ENCODE peak calls at places on chromosomes 13 and 19, in five cellular contexts. L is uterus, H is bronchial epithelial cell, V is T-helper 17 cell, Y is globus pallidus. G is an unnamed sample.

GRCh38 chr13:99150575-99151370 is 49.9 kb upstream of the UBAC2 start:
- DNase-seq in H (peak; percentile 100), V (no peak), L (no peak), Y (no peak), G (peak; percentile 99)

GRCh38 chr13:65260938-65261880 is 1968.9 kb downstream of the PCDH9 start:
- DNase-seq in L (no peak), V (no peak), H (no peak), Y (no peak), G (no peak)

GRCh38 chr13:22017226-22017625 is 346.4 kb downstream of the FGF9 start:
- DNase-seq in L (no peak), V (no peak), Y (no peak), H (no peak), G (no peak)

GRCh38 chr13:89066868-89067466 is 1395.8 kb downstream of the SLITRK5 start:
- DNase-seq in H (peak; percentile 70), V (no peak), L (no peak), Y (peak; percentile 43), G (peak; percentile 53)

GRCh38 chr19:10888421-10888866 is 17.1 kb downstream of the CARM1 start:
- DNase-seq in L (no peak), V (no peak), H (no peak), Y (no peak), G (no peak)

GRCh38 chr19:47381653-47382279 is 32.7 kb downstream of the DHX34 start:
- DNase-seq in H (no peak), L (no peak), V (no peak), Y (no peak), G (no peak)

GRCh38 chr19:2059422-2060201 is 8.6 kb upstream of the MKNK2 start:
- DNase-seq in V (no peak), Y (peak; percentile 75), H (peak; percentile 28), L (peak; percentile 62), G (no peak)

GRCh38 chr13:90797335-90797734 is 550.2 kb upstream of the MIR17HG start:
- DNase-seq in L (no peak), Y (no peak), V (no peak), H (no peak), G (no peak)

GRCh38 chr13:75405976-75406703 is 75.8 kb downstream of the TBC1D4 start:
- DNase-seq in Y (no peak), H (no peak), V (no peak), L (no peak), G (no peak)

GRCh38 chr19:58279042-58279924 is 528 bp downstream of the ZNF8 start:
- DNase-seq in Y (peak; percentile 49), L (peak; percentile 66), V (peak; percentile 22), H (peak; percentile 44), G (no peak)

GRCh38 chr19:30799854-30800755 is 427.9 kb downstream of the ZNF536 start:
- DNase-seq in Y (peak; percentile 24), L (no peak), H (peak; percentile 1), V (no peak), G (no peak)

GRCh38 chr13:54185785-54186184 is 1157.2 kb downstream of the OLFM4 start:
- DNase-seq in H (peak; percentile 1), V (no peak), L (no peak), Y (no peak), G (no peak)

GRCh38 chr13:36519432-36519831 is 87.1 kb downstream of the CCNA1 start:
- DNase-seq in L (no peak), V (no peak), H (no peak), Y (no peak), G (no peak)

GRCh38 chr13:50161052-50161451 is 145.8 kb downstream of the KCNRG start:
- DNase-seq in H (peak; percentile 90), Y (no peak), V (no peak), L (no peak), G (peak; percentile 48)

GRCh38 chr19:58182577-58182988 is 278 bp upstream of the ZNF274 start:
- DNase-seq in H (no peak), Y (no peak), V (peak; percentile 70), L (no peak), G (no peak)

GRCh38 chr13:74794582-74794981 is 660.4 kb upstream of the KLF12 start:
- DNase-seq in H (no peak), Y (peak; percentile 30), L (no peak), V (no peak), G (no peak)

GRCh38 chr19:30135797-30136196 is 193.8 kb downstream of the URI1 start:
- DNase-seq in H (no peak), V (no peak), L (no peak), Y (no peak), G (no peak)

GRCh38 chr19:29605653-29606419 is at the start of gene POP4:
- DNase-seq in V (peak; percentile 93), H (peak; percentile 86), Y (peak; percentile 94), L (peak; percentile 98), G (peak; percentile 72)

GRCh38 chr13:43758834-43759233 is 27.9 kb downstream of the ENOX1 start:
- DNase-seq in L (no peak), V (no peak), Y (no peak), H (no peak), G (no peak)

GRCh38 chr19:12796146-12797071 is 5.1 kb downstream of the JUNB start:
- DNase-seq in V (peak; percentile 57), L (peak; percentile 77), Y (peak; percentile 80), H (peak; percentile 63), G (peak; percentile 56)

GRCh38 chr13:99218545-99218944 is 17.9 kb downstream of the UBAC2 start:
- DNase-seq in H (no peak), V (no peak), Y (peak; percentile 58), L (no peak), G (peak; percentile 4)

GRCh38 chr19:18009412-18010066 is 1.6 kb downstream of the ARRDC2 start:
- DNase-seq in H (no peak), V (no peak), Y (no peak), L (no peak), G (no peak)

GRCh38 chr13:39493966-39494365 is 109.0 kb downstream of the LHFPL6 start:
- DNase-seq in L (no peak), V (no peak), Y (no peak), H (no peak), G (no peak)

GRCh38 chr13:37735293-37735692 is 134.3 kb downstream of the TRPC4 start:
- DNase-seq in Y (no peak), H (no peak), V (no peak), L (no peak), G (no peak)

GRCh38 chr13:103029798-103030197 is 36.4 kb downstream of the SLC10A2 start:
- DNase-seq in Y (no peak), H (no peak), L (no peak), V (no peak), G (no peak)

GRCh38 chr19:47228937-47229673 is 1.9 kb downstream of the BBC3 start:
- DNase-seq in Y (no peak), L (no peak), H (no peak), V (no peak), G (peak; percentile 59)

GRCh38 chr13:97849305-97849704 is 104.2 kb upstream of the IPO5 start:
- DNase-seq in Y (no peak), L (no peak), H (peak; percentile 55), V (no peak), G (no peak)

GRCh38 chr13:22372261-22372660 is 701.4 kb downstream of the FGF9 start:
- DNase-seq in L (no peak), Y (no peak), H (no peak), V (no peak), G (no peak)

GRCh38 chr19:1266818-1267440 is 2.2 kb upstream of the CIRBP start:
- DNase-seq in L (peak; percentile 86), H (no peak), Y (no peak), V (peak; percentile 68), G (no peak)

GRCh38 chr13:96000069-96000468 is 53.1 kb downstream of the UGGT2 start:
- DNase-seq in H (no peak), V (no peak), Y (no peak), L (no peak), G (no peak)

GRCh38 chr13:52644108-52644507 is 1.9 kb downstream of the HNRNPA1L2 start:
- DNase-seq in L (no peak), Y (no peak), H (peak; percentile 39), V (no peak), G (peak; percentile 44)

G was measured in foreskin keratinocyte.